ENCODE peak calls at places on chromosomes 3 and 15, in nine cellular contexts. E is activated CD4-positive, alpha-beta T cell treated with anti-CD3 and anti-CD28 coated beads, Interleukin-2, amount 10 ng/mL, durations not matched to agents 24 days and 14 days; W is H4; P is AG10803; U is DND-41; A is stimulated activated CD8-positive, alpha-beta memory T cell treated with anti-CD3 and anti-CD28 coated beads, Interleukin-4, amount 100 ng/mL, for 4 hours; I is kidney tubule cell; Y is activated T-cell treated with anti-CD3 and anti-CD28 coated beads, Interleukin-2, amount 50 U/mL, for 1 hour; D is GM12891. F is an unnamed sample.

GRCh38 chr3:5517921-5518320 is 330.4 kb downstream of the EDEM1 start:
- DNase-seq in U (no peak), P (no peak), A (no peak), E (no peak), D (no peak), W (no peak), I (no peak), Y (no peak), F (no peak)

GRCh38 chr3:113783463-113783862 is 36.6 kb downstream of the ATP6V1A start:
- DNase-seq in E (no peak), A (no peak), W (peak; percentile 94), P (peak; percentile 99), D (no peak), Y (no peak), I (peak; percentile 76), U (no peak), F (peak; percentile 91)

GRCh38 chr15:83012038-83012490 is 625 bp upstream of the C15orf40 start:
- DNase-seq in A (no peak), U (no peak), E (no peak), W (no peak), Y (no peak), D (no peak), I (no peak), P (peak; percentile 18), F (peak; percentile 43)

GRCh38 chr3:196813903-196814302 is 53.8 kb upstream of the SENP5 start:
- DNase-seq in E (no peak), I (peak; percentile 33), A (no peak), D (no peak), P (no peak), Y (no peak), W (no peak), U (no peak), F (peak; percentile 16)

GRCh38 chr3:174488527-174488926 is 370.6 kb upstream of the NAALADL2 start:
- DNase-seq in A (no peak), Y (no peak), E (no peak), U (no peak), W (no peak), I (no peak), P (peak; percentile 82), D (no peak), F (peak; percentile 77)

GRCh38 chr3:182413061-182413460 is 380.2 kb upstream of the ATP11B start:
- DNase-seq in P (no peak), U (no peak), E (no peak), I (no peak), A (no peak), D (no peak), W (no peak), Y (no peak), F (no peak)

GRCh38 chr15:36914466-36914865 is 185.9 kb downstream of the MEIS2 start:
- DNase-seq in E (no peak), A (no peak), U (no peak), D (no peak), W (peak; percentile 33), P (no peak), I (no peak), Y (no peak), F (no peak)

GRCh38 chr3:79973917-79974595 is 206.3 kb upstream of the ROBO1 start:
- DNase-seq in A (no peak), W (no peak), P (no peak), I (no peak), U (no peak), E (no peak), D (no peak), Y (no peak), F (no peak)